ENCODE peak calls at places on chromosomes 4 and X, in ten cellular contexts. I is NT2/D1, J is AG04449, W is fibroblast of mammary gland, V is PC-9, Q is lower leg skin, Z is neural progenitor cell, S is pancreas, K is AG09309, C is GM23338. H is an unnamed sample.

GRCh38 chr4:108874806-108875205 is 112.0 kb upstream of the ETNPPL start:
- DNase-seq in I (no peak), J (no peak), W (no peak), V (no peak), Q (no peak), Z (no peak), S (no peak), K (no peak), C (no peak), H (no peak)

GRCh38 chr4:19030048-19030447 is 1008.5 kb upstream of the LCORL start:
- DNase-seq in I (no peak), J (no peak), W (no peak), V (peak), Q (no peak), Z (peak), S (no peak), K (no peak), C (peak), H (no peak)

GRCh38 chrX:129663171-129663570 is 8.4 kb upstream of the APLN start:
- DNase-seq in I (no peak), J (peak), W (peak), V (no peak), Q (no peak), Z (no peak), S (no peak), K (no peak), C (no peak), H (no peak)

GRCh38 chr4:121370729-121371325 is 10.0 kb downstream of the QRFPR start:
- DNase-seq in I (no peak), J (no peak), W (peak), V (peak), Q (peak), Z (peak), S (no peak), K (no peak), C (peak), H (no peak)

GRCh38 chrX:38717871-38718270 is 83.4 kb upstream of the MID1IP1 start:
- DNase-seq in I (peak), J (no peak), W (peak), V (no peak), Q (no peak), Z (peak), S (no peak), K (no peak), C (peak), H (peak)

GRCh38 chr4:120049732-120050494 is 16.7 kb downstream of the MAD2L1 start:
- DNase-seq in I (peak), J (no peak), W (peak), V (peak), Q (peak), Z (peak), S (peak), K (peak), C (peak), H (peak)

GRCh38 chr4:184850431-184851199 is 24.8 kb upstream of the ACSL1 start:
- DNase-seq in I (no peak), J (no peak), W (no peak), V (no peak), Q (no peak), Z (no peak), S (no peak), K (no peak), C (no peak), H (no peak)

GRCh38 chr4:121697626-121698025 is 846 bp upstream of the ANXA5 start:
- DNase-seq in I (no peak), J (no peak), W (no peak), V (no peak), Q (no peak), Z (no peak), S (no peak), K (no peak), C (no peak), H (no peak)

GRCh38 chr4:156941940-156942548 is 29.6 kb downstream of the PDGFC start:
- DNase-seq in I (peak), J (peak), W (peak), V (peak), Q (no peak), Z (peak), S (peak), K (peak), C (peak), H (peak)

GRCh38 chrX:13906103-13906502 is 89.2 kb upstream of the GPM6B start:
- DNase-seq in I (no peak), J (no peak), W (no peak), V (no peak), Q (no peak), Z (peak), S (no peak), K (no peak), C (no peak), H (no peak)

GRCh38 chr4:87516683-87517082 is 12.5 kb downstream of the SPARCL1 start:
- DNase-seq in I (no peak), J (no peak), W (no peak), V (no peak), Q (no peak), Z (no peak), S (no peak), K (no peak), C (no peak), H (no peak)

GRCh38 chr4:95129036-95129435 is 371.3 kb downstream of the BMPR1B start:
- DNase-seq in I (no peak), J (no peak), W (peak), V (no peak), Q (no peak), Z (no peak), S (no peak), K (no peak), C (no peak), H (no peak)

GRCh38 chr4:104989363-104989762 is 157.3 kb upstream of the TET2 start:
- DNase-seq in I (no peak), J (no peak), W (peak), V (no peak), Q (no peak), Z (no peak), S (peak), K (no peak), C (no peak), H (no peak)

GRCh38 chrX:16123222-16123786 is at the start of gene GRPR:
- DNase-seq in I (peak), J (peak), W (peak), V (peak), Q (peak), Z (peak), S (peak), K (peak), C (peak), H (peak)
- H3K4me3 ChIP-seq in I (no peak), J (peak), W (no peak), V (no peak), Q (no peak), Z (peak), S (no peak), K (no peak), C (peak), H (no peak)

DNA sequence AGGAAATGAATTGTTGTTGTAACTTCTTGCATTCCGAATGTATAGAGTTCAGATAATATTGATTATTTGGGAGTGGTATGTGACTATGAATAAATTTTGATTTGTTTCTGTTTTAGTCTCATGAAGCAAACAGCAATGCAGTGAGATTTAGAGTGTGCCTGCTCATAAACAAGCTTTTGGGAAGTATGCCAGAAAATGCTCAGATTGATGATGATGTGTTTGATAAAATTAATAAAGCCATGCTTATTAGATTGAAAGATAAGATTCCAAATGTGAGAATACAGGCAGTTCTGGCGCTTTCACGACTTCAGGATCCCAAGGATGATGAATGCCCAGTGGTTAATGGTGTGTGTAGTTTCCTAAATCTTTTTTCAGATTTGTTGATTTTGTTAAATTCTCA is 2.0 kb downstream of the NCAPG start:
- DNase-seq in I (no peak), J (no peak), W (peak), V (no peak), Q (no peak), Z (no peak), S (no peak), K (no peak), C (no peak), H (no peak)
- H3K4me3 ChIP-seq in I (peak), J (peak), W (peak), V (peak), Q (no peak), Z (peak), S (no peak), K (no peak), C (peak), H (peak)

DNA sequence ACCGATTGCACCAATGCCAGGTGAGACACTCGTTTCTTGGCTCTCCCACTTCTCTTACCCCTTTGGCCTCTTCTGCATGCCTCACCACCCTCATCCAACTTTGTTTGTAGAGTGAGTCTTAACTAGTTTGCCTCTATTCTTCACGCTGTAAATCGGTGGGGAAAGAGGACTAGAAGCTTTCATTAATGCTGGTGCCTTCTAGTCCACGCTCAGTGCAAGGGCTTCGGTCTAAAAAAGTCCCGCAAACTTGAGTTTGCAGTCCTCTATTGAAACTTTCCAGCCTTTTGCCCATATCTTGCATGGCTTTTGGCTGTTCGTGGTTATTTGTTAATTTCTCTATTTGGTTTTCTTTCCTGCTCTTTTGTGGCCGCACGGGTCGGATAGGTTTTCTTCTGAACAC is 838 bp downstream of the DACH2 start:
- DNase-seq in I (no peak), J (no peak), W (no peak), V (no peak), Q (no peak), Z (peak), S (no peak), K (no peak), C (no peak), H (no peak)
- H3K4me3 ChIP-seq in I (peak), J (peak), W (no peak), V (no peak), Q (no peak), Z (peak), S (no peak), K (no peak), C (peak), H (no peak)

DNA sequence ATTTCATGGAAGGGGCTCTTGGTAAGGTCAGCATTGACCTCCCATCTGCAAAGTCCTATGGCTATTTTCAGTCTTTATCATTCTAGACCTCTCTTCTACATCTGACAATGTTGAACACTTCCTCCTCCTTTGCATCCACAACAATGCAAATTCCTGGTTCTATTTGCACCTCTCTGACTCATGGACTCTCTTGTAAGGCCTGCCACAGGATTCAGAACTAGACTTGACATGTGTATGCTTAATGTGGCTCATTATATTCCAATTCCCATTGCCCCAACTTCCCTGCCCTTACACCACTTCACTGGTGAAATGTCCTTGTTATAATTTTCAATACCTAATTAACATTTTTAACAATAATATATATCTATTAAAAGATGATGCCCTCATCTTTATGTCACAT is 314.3 kb upstream of the FGF13 start:
- DNase-seq in I (no peak), J (no peak), W (no peak), V (no peak), Q (no peak), Z (no peak), S (no peak), K (no peak), C (no peak), H (no peak)
- H3K4me3 ChIP-seq in I (no peak), J (no peak), W (no peak), V (no peak), Q (no peak), Z (no peak), S (no peak), K (no peak), C (no peak), H (no peak)

DNA sequence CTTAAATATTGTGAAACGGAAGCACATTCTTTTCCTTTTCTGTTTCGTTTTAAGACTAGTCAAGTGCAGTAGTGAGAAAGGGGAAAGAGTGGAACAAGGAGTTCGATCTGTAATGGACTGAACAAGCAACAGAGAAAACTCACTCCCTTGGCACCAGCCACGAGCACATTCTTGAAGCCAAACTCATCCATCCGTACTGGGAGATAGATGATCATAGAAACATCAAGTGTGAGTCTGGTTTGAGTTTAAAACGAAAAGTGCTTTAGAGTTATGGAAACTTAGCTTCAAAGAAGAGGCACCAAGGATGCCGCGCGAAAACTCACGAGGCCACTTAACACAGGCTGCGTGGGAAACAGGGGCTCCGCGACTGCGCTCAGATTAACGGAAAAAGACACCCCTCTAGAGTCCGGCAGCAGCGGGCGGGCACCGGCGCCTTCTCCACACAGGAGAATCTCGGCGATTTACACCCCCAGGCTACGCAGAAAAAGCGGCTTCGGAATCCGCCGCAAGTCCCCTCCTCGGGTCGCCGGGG is 676 bp downstream of the FAM53A start:
- DNase-seq in I (peak), J (peak), W (peak), V (peak), Q (peak), Z (no peak), S (peak), K (peak), C (peak), H (peak)
- H3K4me3 ChIP-seq in I (peak), J (peak), W (peak), V (peak), Q (peak), Z (peak), S (peak), K (peak), C (peak), H (peak)

GRCh38 chr4:82043809-82044137 is 330.0 kb downstream of the HNRNPD start:
- DNase-seq in I (no peak), J (no peak), W (no peak), V (no peak), Q (no peak), Z (no peak), S (no peak), K (no peak), C (no peak), H (no peak)
- H3K4me3 ChIP-seq in I (peak), J (no peak), W (no peak), V (no peak), Q (no peak), Z (peak), S (no peak), K (no peak), C (peak), H (no peak)

GRCh38 chrX:138031715-138032114 is 465.8 kb downstream of the ZIC3 start:
- DNase-seq in I (no peak), J (no peak), W (no peak), V (no peak), Q (no peak), Z (no peak), S (no peak), K (no peak), C (no peak), H (no peak)

GRCh38 chrX:138034136-138034535 is 468.2 kb downstream of the ZIC3 start:
- DNase-seq in I (no peak), J (no peak), W (no peak), V (no peak), Q (no peak), Z (peak), S (no peak), K (no peak), C (peak), H (no peak)

GRCh38 chrX:138037548-138037947 is 471.6 kb downstream of the ZIC3 start:
- DNase-seq in I (no peak), J (no peak), W (no peak), V (no peak), Q (no peak), Z (no peak), S (no peak), K (no peak), C (no peak), H (no peak)
- H3K4me3 ChIP-seq in I (no peak), J (no peak), W (no peak), V (no peak), Q (no peak), Z (no peak), S (no peak), K (no peak), C (no peak), H (no peak)

DNA sequence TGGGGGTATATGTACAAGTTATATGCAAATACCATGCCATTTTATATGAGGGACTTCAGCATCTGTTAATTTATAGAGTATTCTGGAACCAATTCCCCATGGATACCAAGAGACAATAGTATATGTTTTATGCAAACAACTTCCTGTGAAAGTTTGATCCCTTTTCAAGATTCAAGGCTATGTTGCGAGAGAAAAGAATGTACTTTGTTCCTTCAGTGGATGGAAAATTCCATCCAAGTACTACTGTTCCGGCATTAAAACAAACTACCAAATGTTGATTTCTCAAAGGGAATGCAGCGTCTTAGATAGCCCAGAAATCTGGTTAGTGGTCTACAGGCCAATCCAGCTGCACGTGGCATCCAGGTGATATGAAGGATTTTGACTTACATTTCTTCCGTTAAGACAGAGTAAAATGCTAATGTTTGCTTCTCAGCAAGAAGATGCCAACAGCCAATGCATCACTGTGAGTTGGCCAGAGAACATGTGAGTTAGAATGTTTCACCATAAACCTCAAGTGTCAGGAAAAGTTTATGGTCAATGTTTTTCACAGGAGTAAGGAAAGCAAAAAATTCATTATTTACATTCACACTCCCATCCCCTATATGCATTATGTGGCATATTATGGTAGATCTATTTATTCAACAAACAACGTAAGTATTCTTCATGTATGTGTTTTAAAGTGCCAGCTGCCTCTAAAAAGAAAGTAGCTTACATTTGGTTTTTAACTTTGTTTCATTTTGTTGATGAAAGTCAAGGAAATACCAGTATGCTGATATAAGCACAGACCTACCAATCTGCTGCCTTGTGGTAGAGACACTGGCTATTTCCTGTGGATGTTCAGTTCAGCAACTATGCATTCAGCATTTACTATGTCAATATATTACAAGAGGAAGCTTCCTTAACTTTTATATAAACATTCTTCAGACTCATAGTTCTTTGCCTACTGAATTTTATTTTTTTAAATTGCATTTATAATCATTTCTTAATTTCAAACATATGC is 44.4 kb downstream of the METTL14 start:
- DNase-seq in I (no peak), J (peak), W (peak), V (no peak), Q (no peak), Z (no peak), S (no peak), K (peak), C (no peak), H (no peak)
- H3K4me3 ChIP-seq in I (no peak), J (no peak), W (no peak), V (no peak), Q (no peak), Z (no peak), S (no peak), K (no peak), C (no peak), H (no peak)

H was measured in HFF-Myc.